ENCODE peak calls at places on chromosomes 11 and 22, in five cellular contexts. O is body of pancreas, C is HFF-Myc, S is SJSA1, U is A549. R is an unnamed sample.
A peak's percentile ranks its signal among the peaks of the same experiment; 100 is the strongest.

GRCh38 chr11:18578975-18579598 is 9.4 kb downstream of the UEVLD start:
- DNase-seq in O (no peak), S (no peak), U (peak; percentile 43), C (no peak), R (no peak)

GRCh38 chr11:30326114-30326783 is 3.3 kb downstream of the ARL14EP start:
- DNase-seq in U (no peak), C (no peak), S (no peak), O (no peak), R (no peak)

GRCh38 chr11:19508166-19508565 is 204.5 kb upstream of the NAV2 start:
- DNase-seq in U (peak; percentile 74), C (no peak), S (no peak), O (no peak), R (no peak)

GRCh38 chr11:31366795-31367194 is 2.7 kb downstream of the DCDC1 start:
- DNase-seq in S (no peak), U (no peak), C (no peak), O (no peak), R (no peak)

GRCh38 chr11:20604295-20604803 is 4.9 kb downstream of the SLC6A5 start:
- DNase-seq in S (no peak), C (no peak), O (no peak), U (no peak), R (no peak)

GRCh38 chr22:49667236-49667635 is 160.4 kb downstream of the BRD1 start:
- DNase-seq in C (no peak), S (peak; percentile 32), U (no peak), O (no peak), R (no peak)

GRCh38 chr11:116700586-116701220 is 72.1 kb downstream of the BUD13 start:
- DNase-seq in O (no peak), U (no peak), C (no peak), S (no peak), R (no peak)

GRCh38 chr11:14357843-14358728 is 897 bp downstream of the RRAS2 start:
- DNase-seq in U (peak; percentile 58), S (peak; percentile 86), O (peak; percentile 73), C (no peak), R (peak; percentile 72)

GRCh38 chr11:64291746-64292457 is 800 bp downstream of the KCNK4 start:
- DNase-seq in C (no peak), O (no peak), S (no peak), U (no peak), R (no peak)
- H3K4me3 ChIP-seq in C (peak overlapping the region; percentile 9), O (no peak overlapping the region), S (no peak overlapping the region), U (no peak overlapping the region), R (no peak overlapping the region)

GRCh38 chr11:15744693-15745092 is 611.7 kb downstream of the SOX6 start:
- DNase-seq in S (no peak), O (no peak), C (no peak), U (no peak), R (no peak)

GRCh38 chr11:15742626-15743243 is 613.6 kb downstream of the SOX6 start:
- DNase-seq in U (no peak), O (no peak), C (no peak), S (no peak), R (peak; percentile 36)

GRCh38 chr11:15745266-15745665 is 611.1 kb downstream of the SOX6 start:
- DNase-seq in C (no peak), S (no peak), U (no peak), O (no peak), R (no peak)

GRCh38 chr11:15747671-15748070 is 608.7 kb downstream of the SOX6 start:
- DNase-seq in U (no peak), O (no peak), C (no peak), S (no peak), R (no peak)

DNA sequence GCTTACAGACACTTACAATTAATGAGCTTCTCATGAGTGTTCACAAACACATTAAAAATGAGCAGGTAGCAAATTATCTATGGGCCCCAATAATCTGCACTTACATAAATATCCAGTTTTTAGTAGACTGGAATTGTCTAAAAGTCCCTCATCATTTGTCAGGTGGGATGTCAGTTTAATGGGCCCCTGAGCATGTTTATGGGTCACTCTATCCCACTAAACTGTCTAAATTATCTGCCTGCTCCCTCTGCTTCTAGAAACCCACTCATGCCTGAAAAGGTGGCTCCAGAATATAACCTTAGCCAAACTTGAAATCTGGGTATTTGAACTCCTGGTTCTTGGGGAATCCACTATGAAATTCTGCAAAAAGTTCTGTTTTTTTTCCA is 613.1 kb downstream of the SOX6 start:
- DNase-seq in O (no peak), S (no peak), C (no peak), U (no peak), R (no peak)
- H3K4me3 ChIP-seq in O (no peak overlapping the region), S (no peak overlapping the region), C (no peak overlapping the region), U (no peak overlapping the region), R (no peak overlapping the region)

GRCh38 chr22:38214248-38215056 is 12.7 kb downstream of the MAFF start:
- DNase-seq in U (no peak), O (peak; percentile 61), C (no peak), S (no peak), R (peak; percentile 70)
- H3K4me3 ChIP-seq in U (no peak overlapping the region), O (no peak overlapping the region), C (peak overlapping the region; percentile 13), S (no peak overlapping the region), R (no peak overlapping the region)

GRCh38 chr22:42134033-42135020 is 3.7 kb upstream of the CYP2D6 start:
- DNase-seq in U (no peak), O (no peak), S (no peak), C (no peak), R (peak; percentile 13)
- H3K4me3 ChIP-seq in U (no peak overlapping the region), O (no peak overlapping the region), S (no peak overlapping the region), C (no peak overlapping the region), R (no peak overlapping the region)

GRCh38 chr11:72778535-72779494 is 15.0 kb downstream of the STARD10 start:
- DNase-seq in C (no peak), O (peak; percentile 86), U (no peak), S (no peak), R (no peak)
- H3K4me3 ChIP-seq in C (no peak overlapping the region), O (no peak overlapping the region), U (no peak overlapping the region), S (no peak overlapping the region), R (no peak overlapping the region)